ENCODE peak calls at places on chromosomes 4 and X, in ten cellular contexts. One of them, this sample, is unnamed.
A peak's percentile ranks its signal among the peaks of the same experiment; 100 is the strongest.

GRCh38 chr4:53785996-53786395 is 194.7 kb upstream of the LNX1 start:
- DNase-seq in thoracic aorta: no peak
- DNase-seq in WTC11: no peak
- DNase-seq in IMR-90: peak; percentile 29
- DNase-seq in cardiac muscle cell: no peak
- DNase-seq in cardiac fibroblast: no peak
- DNase-seq in bronchial epithelial cell: no peak
- DNase-seq in neural crest cell: no peak
- DNase-seq in mammary epithelial cell: no peak
- DNase-seq in AG09319: no peak
- DNase-seq in this sample: no peak

GRCh38 chr4:185269286-185269685 is 59.9 kb downstream of the SNX25 start:
- DNase-seq in mammary epithelial cell: peak; percentile 30
- DNase-seq in WTC11: no peak
- DNase-seq in AG09319: no peak
- DNase-seq in cardiac fibroblast: no peak
- DNase-seq in cardiac muscle cell: no peak
- DNase-seq in bronchial epithelial cell: no peak
- DNase-seq in thoracic aorta: no peak
- DNase-seq in neural crest cell: no peak
- DNase-seq in IMR-90: no peak
- DNase-seq in this sample: no peak

GRCh38 chr4:173529505-173530325 is at the start of gene HAND2:
- DNase-seq in neural crest cell: peak; percentile 24
- DNase-seq in IMR-90: peak; percentile 59
- DNase-seq in AG09319: no peak
- DNase-seq in thoracic aorta: no peak
- DNase-seq in cardiac muscle cell: peak; percentile 93
- DNase-seq in WTC11: peak; percentile 61
- DNase-seq in bronchial epithelial cell: no peak
- DNase-seq in mammary epithelial cell: no peak
- DNase-seq in cardiac fibroblast: peak; percentile 93
- DNase-seq in this sample: no peak

GRCh38 chr4:76293705-76294274 is 12.7 kb upstream of the STBD1 start:
- DNase-seq in WTC11: no peak
- DNase-seq in AG09319: no peak
- DNase-seq in cardiac muscle cell: peak; percentile 66
- DNase-seq in cardiac fibroblast: peak; percentile 68
- DNase-seq in bronchial epithelial cell: no peak
- DNase-seq in mammary epithelial cell: no peak
- DNase-seq in neural crest cell: no peak
- DNase-seq in thoracic aorta: no peak
- DNase-seq in IMR-90: no peak
- DNase-seq in this sample: no peak

GRCh38 chr4:1167244-1167949 is 5.0 kb downstream of the SPON2 start:
- DNase-seq in AG09319: peak; percentile 32
- DNase-seq in bronchial epithelial cell: peak; percentile 65
- DNase-seq in neural crest cell: peak; percentile 72
- DNase-seq in WTC11: peak; percentile 90
- DNase-seq in thoracic aorta: no peak
- DNase-seq in cardiac muscle cell: peak; percentile 86
- DNase-seq in cardiac fibroblast: peak; percentile 82
- DNase-seq in mammary epithelial cell: peak; percentile 31
- DNase-seq in IMR-90: peak; percentile 79
- DNase-seq in this sample: peak; percentile 97

GRCh38 chrX:128106630-128107029 is 54.4 kb upstream of the ACTRT1 start:
- DNase-seq in thoracic aorta: no peak
- DNase-seq in AG09319: no peak
- DNase-seq in WTC11: peak; percentile 10
- DNase-seq in IMR-90: no peak
- DNase-seq in neural crest cell: peak; percentile 10
- DNase-seq in cardiac fibroblast: no peak
- DNase-seq in mammary epithelial cell: no peak
- DNase-seq in cardiac muscle cell: no peak
- DNase-seq in bronchial epithelial cell: peak; percentile 31
- DNase-seq in this sample: no peak

GRCh38 chr4:23890369-23891063 is 669 bp upstream of the PPARGC1A start:
- DNase-seq in mammary epithelial cell: no peak
- DNase-seq in thoracic aorta: no peak
- DNase-seq in bronchial epithelial cell: no peak
- DNase-seq in AG09319: no peak
- DNase-seq in cardiac muscle cell: peak; percentile 8
- DNase-seq in IMR-90: no peak
- DNase-seq in WTC11: no peak
- DNase-seq in neural crest cell: no peak
- DNase-seq in cardiac fibroblast: peak; percentile 16
- DNase-seq in this sample: no peak

GRCh38 chr4:148447672-148448071 is 5.5 kb upstream of the NR3C2 start:
- DNase-seq in thoracic aorta: no peak
- DNase-seq in cardiac fibroblast: no peak
- DNase-seq in AG09319: no peak
- DNase-seq in WTC11: no peak
- DNase-seq in IMR-90: no peak
- DNase-seq in mammary epithelial cell: no peak
- DNase-seq in bronchial epithelial cell: peak; percentile 49
- DNase-seq in cardiac muscle cell: no peak
- DNase-seq in neural crest cell: no peak
- DNase-seq in this sample: no peak

GRCh38 chr4:110516106-110516922 is 40.4 kb downstream of the ENPEP start:
- DNase-seq in thoracic aorta: no peak
- DNase-seq in bronchial epithelial cell: peak; percentile 77
- DNase-seq in IMR-90: peak; percentile 51
- DNase-seq in neural crest cell: peak; percentile 68
- DNase-seq in AG09319: no peak
- DNase-seq in mammary epithelial cell: peak; percentile 77
- DNase-seq in cardiac fibroblast: peak; percentile 74
- DNase-seq in cardiac muscle cell: peak; percentile 75
- DNase-seq in WTC11: peak; percentile 81
- DNase-seq in this sample: peak; percentile 79

GRCh38 chrX:80812176-80812575 is 2.5 kb upstream of the BRWD3 start:
- DNase-seq in WTC11: peak; percentile 40
- DNase-seq in mammary epithelial cell: peak; percentile 11
- DNase-seq in cardiac fibroblast: peak; percentile 65
- DNase-seq in IMR-90: peak; percentile 19
- DNase-seq in cardiac muscle cell: peak; percentile 62
- DNase-seq in AG09319: no peak
- DNase-seq in thoracic aorta: no peak
- DNase-seq in neural crest cell: no peak
- DNase-seq in bronchial epithelial cell: no peak
- DNase-seq in this sample: peak; percentile 66

GRCh38 chr4:179353791-179354190 is 1911.6 kb upstream of the AGA start:
- DNase-seq in thoracic aorta: no peak
- DNase-seq in mammary epithelial cell: no peak
- DNase-seq in cardiac fibroblast: no peak
- DNase-seq in AG09319: no peak
- DNase-seq in WTC11: no peak
- DNase-seq in neural crest cell: no peak
- DNase-seq in cardiac muscle cell: no peak
- DNase-seq in bronchial epithelial cell: no peak
- DNase-seq in IMR-90: no peak
- DNase-seq in this sample: no peak
- TF ChIP-seq CTCF in thoracic aorta: no peak
- TF ChIP-seq CTCF in mammary epithelial cell: no peak
- TF ChIP-seq CTCF in cardiac fibroblast: no peak
- TF ChIP-seq CTCF in AG09319: no peak
- TF ChIP-seq CTCF in WTC11: no peak
- TF ChIP-seq CTCF in neural crest cell: no peak
- TF ChIP-seq CTCF in cardiac muscle cell: no peak
- TF ChIP-seq CTCF in bronchial epithelial cell: no peak
- TF ChIP-seq CTCF in IMR-90: no peak
- TF ChIP-seq CTCF in this sample: no peak

DNA sequence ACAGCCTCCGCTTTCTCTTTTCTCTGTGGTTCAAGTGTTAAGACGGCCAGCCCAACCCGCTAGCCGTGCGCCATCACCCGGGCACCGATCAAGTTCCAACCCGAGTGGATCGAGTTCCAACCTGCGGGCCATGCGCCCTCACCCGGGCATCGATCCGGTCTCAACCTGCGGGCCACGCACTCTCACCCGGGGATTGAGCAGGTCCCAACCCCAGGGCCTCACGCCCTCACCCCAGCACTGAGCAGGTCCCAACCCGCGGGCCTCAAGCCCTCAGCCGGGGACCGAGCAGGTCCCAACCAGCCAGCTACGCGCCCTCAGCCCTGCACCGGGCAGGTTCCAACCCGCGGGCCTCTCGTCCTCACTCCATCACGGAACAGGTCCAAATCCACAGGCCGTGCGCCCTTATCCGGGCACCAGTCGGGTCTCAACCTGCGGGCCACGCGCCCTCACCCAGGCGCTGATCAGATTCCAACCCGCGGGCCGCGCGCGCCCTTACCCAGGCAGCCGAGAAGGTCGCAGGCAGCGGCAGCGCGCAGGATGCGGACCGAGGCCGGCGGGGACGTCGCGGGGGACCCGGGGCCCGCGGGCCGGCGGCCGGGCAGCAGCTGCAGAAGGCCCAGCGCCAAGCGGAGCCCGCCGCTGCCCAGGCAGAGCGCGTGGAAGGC is 443 bp downstream of the GPR143 start:
- DNase-seq in cardiac muscle cell: no peak
- DNase-seq in mammary epithelial cell: no peak
- DNase-seq in AG09319: no peak
- DNase-seq in cardiac fibroblast: no peak
- DNase-seq in bronchial epithelial cell: peak; percentile 19
- DNase-seq in neural crest cell: no peak
- DNase-seq in WTC11: peak; percentile 35
- DNase-seq in thoracic aorta: no peak
- DNase-seq in IMR-90: no peak
- DNase-seq in this sample: no peak
- TF ChIP-seq CTCF in cardiac muscle cell: no peak
- TF ChIP-seq CTCF in mammary epithelial cell: no peak
- TF ChIP-seq CTCF in AG09319: no peak
- TF ChIP-seq CTCF in cardiac fibroblast: no peak
- TF ChIP-seq CTCF in bronchial epithelial cell: no peak
- TF ChIP-seq CTCF in neural crest cell: no peak
- TF ChIP-seq CTCF in WTC11: no peak
- TF ChIP-seq CTCF in thoracic aorta: no peak
- TF ChIP-seq CTCF in IMR-90: no peak
- TF ChIP-seq CTCF in this sample: no peak

GRCh38 chr4:73864365-73864764 is 4.8 kb upstream of the CXCL1 start:
- DNase-seq in neural crest cell: no peak
- DNase-seq in cardiac fibroblast: no peak
- DNase-seq in mammary epithelial cell: peak; percentile 59
- DNase-seq in cardiac muscle cell: peak; percentile 29
- DNase-seq in bronchial epithelial cell: peak; percentile 59
- DNase-seq in IMR-90: no peak
- DNase-seq in thoracic aorta: no peak
- DNase-seq in AG09319: no peak
- DNase-seq in WTC11: peak; percentile 23
- DNase-seq in this sample: peak; percentile 18
- TF ChIP-seq CTCF in neural crest cell: peak; percentile 58
- TF ChIP-seq CTCF in cardiac fibroblast: peak; percentile 44
- TF ChIP-seq CTCF in mammary epithelial cell: peak; percentile 91
- TF ChIP-seq CTCF in cardiac muscle cell: peak; percentile 31
- TF ChIP-seq CTCF in bronchial epithelial cell: peak; percentile 71
- TF ChIP-seq CTCF in IMR-90: no peak
- TF ChIP-seq CTCF in thoracic aorta: no peak
- TF ChIP-seq CTCF in AG09319: peak; percentile 14
- TF ChIP-seq CTCF in WTC11: no peak
- TF ChIP-seq CTCF in this sample: peak; percentile 32

DNA sequence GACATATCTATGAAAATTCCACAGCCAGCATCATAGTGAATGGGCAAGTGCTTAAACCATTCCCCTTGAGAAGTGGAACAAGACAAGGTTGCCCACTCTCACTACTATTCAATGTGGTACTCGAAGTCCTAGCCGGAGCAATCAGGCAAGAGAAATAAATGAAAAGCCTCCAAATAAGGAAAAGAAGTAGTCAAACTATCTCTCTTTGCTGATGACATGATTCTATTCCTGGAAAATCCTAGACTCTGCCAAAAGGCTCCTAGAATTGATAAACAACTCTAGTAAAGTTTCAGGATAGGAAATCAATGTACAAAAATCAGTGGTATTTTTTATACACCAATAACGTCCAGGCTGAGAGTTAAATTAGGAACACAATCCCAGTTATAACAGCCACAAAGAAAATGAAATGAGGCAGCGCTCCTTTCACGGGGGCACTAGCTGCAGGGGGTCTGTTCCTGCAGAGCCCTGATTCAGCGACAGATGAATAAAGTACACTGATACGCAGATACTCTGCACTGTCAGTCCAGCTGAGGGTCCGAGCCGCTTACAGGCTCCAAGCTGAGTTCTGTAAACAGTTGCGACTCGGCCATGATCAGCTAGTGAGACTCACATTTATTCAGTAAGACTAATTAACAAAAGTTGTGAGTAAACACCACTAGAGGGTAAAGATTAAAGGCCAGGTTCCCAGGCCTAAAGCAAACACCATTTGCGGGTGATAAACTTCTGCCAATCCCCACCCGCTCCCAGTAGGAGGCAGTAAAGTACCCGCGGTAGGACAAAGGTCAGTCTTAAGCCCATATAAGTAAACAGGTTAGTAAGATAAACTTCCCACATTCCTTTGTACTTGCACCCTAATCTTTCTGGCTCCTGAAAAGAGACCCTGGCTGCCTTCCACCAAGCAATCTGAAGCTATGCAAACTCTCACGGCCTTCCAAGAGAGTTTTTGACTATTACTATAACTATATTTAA is 290.6 kb upstream of the GRID2 start:
- DNase-seq in IMR-90: no peak
- DNase-seq in cardiac muscle cell: peak; percentile 8
- DNase-seq in neural crest cell: no peak
- DNase-seq in AG09319: no peak
- DNase-seq in thoracic aorta: no peak
- DNase-seq in WTC11: peak; percentile 73
- DNase-seq in bronchial epithelial cell: no peak
- DNase-seq in cardiac fibroblast: no peak
- DNase-seq in mammary epithelial cell: no peak
- DNase-seq in this sample: no peak
- TF ChIP-seq CTCF in IMR-90: peak; percentile 13
- TF ChIP-seq CTCF in cardiac muscle cell: peak; percentile 18
- TF ChIP-seq CTCF in neural crest cell: peak; percentile 44
- TF ChIP-seq CTCF in AG09319: no peak
- TF ChIP-seq CTCF in thoracic aorta: no peak
- TF ChIP-seq CTCF in WTC11: peak; percentile 46
- TF ChIP-seq CTCF in bronchial epithelial cell: no peak
- TF ChIP-seq CTCF in cardiac fibroblast: no peak
- TF ChIP-seq CTCF in mammary epithelial cell: peak; percentile 7
- TF ChIP-seq CTCF in this sample: no peak

GRCh38 chr4:165060938-165061337 is 7.3 kb downstream of the TRIM75 start:
- DNase-seq in AG09319: no peak
- DNase-seq in neural crest cell: no peak
- DNase-seq in cardiac muscle cell: no peak
- DNase-seq in mammary epithelial cell: no peak
- DNase-seq in cardiac fibroblast: no peak
- DNase-seq in WTC11: no peak
- DNase-seq in IMR-90: no peak
- DNase-seq in bronchial epithelial cell: peak; percentile 41
- DNase-seq in thoracic aorta: no peak
- DNase-seq in this sample: no peak
- TF ChIP-seq CTCF in AG09319: peak; percentile 12
- TF ChIP-seq CTCF in neural crest cell: peak; percentile 54
- TF ChIP-seq CTCF in cardiac muscle cell: no peak
- TF ChIP-seq CTCF in mammary epithelial cell: peak; percentile 21
- TF ChIP-seq CTCF in cardiac fibroblast: peak; percentile 23
- TF ChIP-seq CTCF in WTC11: no peak
- TF ChIP-seq CTCF in IMR-90: no peak
- TF ChIP-seq CTCF in bronchial epithelial cell: peak; percentile 14
- TF ChIP-seq CTCF in thoracic aorta: no peak
- TF ChIP-seq CTCF in this sample: no peak

This sample was measured in GM12865.